ENCODE peak calls at places on chromosome 16, in five cellular contexts. X is GM12891, Q is endothelial cell of umbilical vein, K is A549, B is ovary. J is an unnamed sample.

GRCh38 chr16:13307255-13307654 is 405.9 kb downstream of the SHISA9 start:
- DNase-seq in B (no peak), K (no peak), X (no peak), Q (no peak), J (no peak)

GRCh38 chr16:12573300-12573699 is 230.4 kb downstream of the CPPED1 start:
- DNase-seq in X (peak; percentile 39), K (no peak), B (no peak), Q (no peak), J (no peak)

GRCh38 chr16:84088695-84089395 is 27.9 kb downstream of the MBTPS1 start:
- DNase-seq in B (no peak), X (peak; percentile 61), Q (no peak), K (no peak), J (no peak)

GRCh38 chr16:53089434-53090270 is 34.9 kb downstream of the CHD9 start:
- DNase-seq in K (no peak), X (no peak), B (no peak), Q (peak; percentile 75), J (no peak)

GRCh38 chr16:66959645-66960177 is 1.4 kb upstream of the CES3 start:
- DNase-seq in K (no peak), B (no peak), X (no peak), Q (no peak), J (no peak)

GRCh38 chr16:48522041-48522440 is 87.9 kb downstream of the N4BP1 start:
- DNase-seq in X (no peak), Q (no peak), K (no peak), B (no peak), J (no peak)

GRCh38 chr16:84482951-84483881 is 21.2 kb downstream of the MEAK7 start:
- DNase-seq in X (no peak), Q (no peak), B (peak; percentile 28), K (no peak), J (no peak)

GRCh38 chr16:85651822-85652430 is 36.8 kb downstream of the GINS2 start:
- DNase-seq in B (peak; percentile 71), X (no peak), Q (no peak), K (no peak), J (no peak)

GRCh38 chr16:83533193-83533592 is 274.6 kb upstream of the HSBP1 start:
- DNase-seq in K (no peak), B (no peak), X (no peak), Q (no peak), J (peak; percentile 76)

GRCh38 chr16:75070055-75070841 is 46.3 kb downstream of the LDHD start:
- DNase-seq in Q (no peak), K (no peak), X (no peak), B (peak; percentile 62), J (no peak)

GRCh38 chr16:12425134-12425941 is 378.3 kb downstream of the CPPED1 start:
- DNase-seq in B (no peak), K (peak; percentile 38), X (no peak), Q (no peak), J (no peak)

GRCh38 chr16:2532494-2533141 is 1.4 kb upstream of the CEMP1 start:
- DNase-seq in B (peak; percentile 83), X (no peak), K (no peak), Q (peak; percentile 46), J (no peak)

GRCh38 chr16:85856054-85856453 is 42.9 kb upstream of the IRF8 start:
- DNase-seq in K (no peak), X (no peak), B (no peak), Q (no peak), J (no peak)

GRCh38 chr16:68538880-68539701 is at the start of gene ZFP90:
- DNase-seq in X (peak; percentile 98), B (peak; percentile 92), K (peak; percentile 96), Q (peak; percentile 85), J (peak; percentile 96)
- TF ChIP-seq POLR2A in X (peak; percentile 37), B (no peak), K (peak; percentile 56), Q (peak; percentile 81), J (no peak)

GRCh38 chr16:678209-678857 is 1.9 kb upstream of the STUB1 start:
- DNase-seq in Q (no peak), B (no peak), K (no peak), X (no peak), J (no peak)

GRCh38 chr16:678858-679807 is 1.1 kb upstream of the STUB1 start:
- DNase-seq in K (no peak), B (peak; percentile 83), Q (peak; percentile 49), X (no peak), J (peak; percentile 61)

GRCh38 chr16:680967-681745 is 946 bp downstream of the STUB1 start:
- DNase-seq in X (no peak), B (peak; percentile 76), Q (peak; percentile 40), K (no peak), J (no peak)

GRCh38 chr16:680625-680945 is 375 bp downstream of the STUB1 start:
- DNase-seq in X (no peak), B (no peak), K (no peak), Q (no peak), J (no peak)

DNA sequence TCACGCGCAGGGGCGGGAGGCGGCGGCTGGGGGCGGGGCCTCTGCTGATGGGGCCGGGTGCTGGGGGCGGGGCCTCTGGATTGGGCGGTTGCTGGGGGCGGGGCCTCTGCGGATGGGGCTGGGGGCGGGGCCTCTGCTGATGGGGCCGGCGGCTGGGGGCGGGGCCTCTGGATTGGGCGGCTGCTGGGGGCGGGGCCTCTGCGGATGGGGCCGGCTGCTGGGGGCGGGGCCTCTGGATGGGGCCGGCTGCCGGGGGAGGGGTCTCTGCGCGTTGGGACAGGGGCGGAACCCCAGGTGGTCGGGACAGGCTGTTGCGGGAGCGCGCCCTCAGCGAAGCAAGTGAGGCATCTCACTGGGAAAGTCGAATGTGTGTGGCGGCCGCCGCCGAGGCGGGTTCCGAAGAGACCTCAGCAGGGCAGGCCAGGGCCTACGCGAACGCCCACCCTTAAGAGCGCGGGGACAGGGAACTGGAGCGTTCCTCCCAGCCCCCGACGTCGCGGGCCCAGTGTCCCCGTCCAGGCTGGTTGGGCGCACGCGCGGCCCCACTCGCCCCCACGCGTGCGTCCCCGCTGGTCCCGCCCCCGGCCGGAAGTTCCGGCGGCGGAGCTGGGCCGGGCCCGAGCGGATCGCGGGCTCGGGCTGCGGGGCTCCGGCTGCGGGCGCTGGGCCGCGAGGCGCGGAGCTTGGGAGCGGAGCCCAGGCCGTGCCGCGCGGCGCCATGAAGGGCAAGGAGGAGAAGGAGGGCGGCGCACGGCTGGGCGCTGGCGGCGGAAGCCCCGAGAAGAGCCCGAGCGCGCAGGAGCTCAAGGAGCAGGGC is at the start of gene STUB1:
- DNase-seq in Q (peak; percentile 90), B (peak; percentile 94), K (no peak), X (peak; percentile 79), J (peak; percentile 83)
- TF ChIP-seq POLR2A in Q (peak; percentile 92), B (peak; percentile 61), K (peak; percentile 48), X (no peak), J (peak; percentile 83)

GRCh38 chr16:30667361-30667905 is 9.2 kb downstream of the FBRS start:
- DNase-seq in Q (no peak), K (no peak), X (no peak), B (no peak), J (no peak)

GRCh38 chr16:30666681-30667080 is 8.4 kb downstream of the FBRS start:
- DNase-seq in K (no peak), X (no peak), B (no peak), Q (no peak), J (no peak)

GRCh38 chr16:30670072-30670824 is 12.0 kb downstream of the FBRS start:
- DNase-seq in B (no peak), Q (no peak), K (no peak), X (no peak), J (no peak)

GRCh38 chr16:30668393-30668792 is 10.2 kb downstream of the FBRS start:
- DNase-seq in B (no peak), X (no peak), K (no peak), Q (no peak), J (no peak)

DNA sequence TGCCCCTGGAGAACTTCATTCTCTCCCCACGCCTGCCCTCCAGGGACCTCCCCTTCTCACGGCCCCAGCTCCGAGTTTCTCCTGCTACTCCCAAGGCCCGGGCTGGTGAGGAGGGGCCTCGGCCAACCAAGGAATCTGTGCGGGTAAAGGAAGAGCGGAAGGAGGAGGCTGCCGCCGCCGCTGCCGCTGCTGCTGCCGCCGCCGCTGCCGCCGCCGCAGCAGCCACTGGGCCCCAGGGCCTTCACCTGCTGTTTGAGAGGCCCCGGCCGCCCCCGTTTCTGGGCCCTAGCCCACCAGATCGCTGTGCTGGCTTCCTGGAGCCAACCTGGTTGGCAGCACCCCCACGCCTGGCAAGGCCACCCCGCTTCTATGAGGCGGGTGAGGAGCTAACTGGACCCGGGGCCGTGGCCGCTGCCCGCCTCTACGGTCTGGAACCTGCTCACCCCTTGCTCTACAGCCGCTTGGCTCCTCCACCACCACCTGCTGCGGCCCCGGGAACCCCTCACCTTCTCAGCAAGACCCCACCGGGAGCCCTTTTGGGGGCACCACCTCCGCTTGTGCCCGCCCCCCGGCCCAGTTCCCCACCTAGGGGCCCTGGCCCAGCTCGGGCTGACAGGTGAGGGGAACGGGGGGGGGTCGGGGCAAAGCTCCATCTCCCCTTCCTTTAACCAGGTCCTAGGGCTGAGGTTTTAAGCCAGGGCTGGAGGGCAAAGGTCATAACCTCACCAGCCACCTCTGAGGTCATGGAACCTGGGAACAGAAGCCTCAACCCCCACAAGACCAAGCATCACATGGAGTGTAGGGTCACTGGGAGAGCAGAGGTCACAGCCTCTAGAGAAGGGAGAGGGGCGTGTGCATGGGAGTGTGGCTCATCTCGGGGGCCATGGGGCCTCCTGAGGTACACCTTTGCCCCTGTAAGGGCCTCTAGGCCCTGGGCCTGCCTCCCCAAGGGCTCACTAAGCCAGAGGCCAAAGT is 11.1 kb downstream of the FBRS start:
- DNase-seq in B (peak; percentile 43), Q (no peak), K (no peak), X (no peak), J (no peak)
- TF ChIP-seq POLR2A in B (no peak), Q (no peak), K (no peak), X (no peak), J (no peak)

GRCh38 chr16:88431651-88432050 is 21.4 kb upstream of the ZFPM1 start:
- DNase-seq in B (no peak), Q (no peak), K (no peak), X (no peak), J (no peak)

GRCh38 chr16:88429387-88430184 is 23.5 kb upstream of the ZFPM1 start:
- DNase-seq in X (no peak), K (no peak), B (no peak), Q (no peak), J (no peak)

GRCh38 chr16:88432174-88432573 is 20.9 kb upstream of the ZFPM1 start:
- DNase-seq in X (no peak), K (no peak), B (no peak), Q (no peak), J (no peak)

GRCh38 chr16:88430185-88430523 is 22.9 kb upstream of the ZFPM1 start:
- DNase-seq in B (no peak), K (no peak), Q (peak; percentile 5), X (peak; percentile 73), J (no peak)

DNA sequence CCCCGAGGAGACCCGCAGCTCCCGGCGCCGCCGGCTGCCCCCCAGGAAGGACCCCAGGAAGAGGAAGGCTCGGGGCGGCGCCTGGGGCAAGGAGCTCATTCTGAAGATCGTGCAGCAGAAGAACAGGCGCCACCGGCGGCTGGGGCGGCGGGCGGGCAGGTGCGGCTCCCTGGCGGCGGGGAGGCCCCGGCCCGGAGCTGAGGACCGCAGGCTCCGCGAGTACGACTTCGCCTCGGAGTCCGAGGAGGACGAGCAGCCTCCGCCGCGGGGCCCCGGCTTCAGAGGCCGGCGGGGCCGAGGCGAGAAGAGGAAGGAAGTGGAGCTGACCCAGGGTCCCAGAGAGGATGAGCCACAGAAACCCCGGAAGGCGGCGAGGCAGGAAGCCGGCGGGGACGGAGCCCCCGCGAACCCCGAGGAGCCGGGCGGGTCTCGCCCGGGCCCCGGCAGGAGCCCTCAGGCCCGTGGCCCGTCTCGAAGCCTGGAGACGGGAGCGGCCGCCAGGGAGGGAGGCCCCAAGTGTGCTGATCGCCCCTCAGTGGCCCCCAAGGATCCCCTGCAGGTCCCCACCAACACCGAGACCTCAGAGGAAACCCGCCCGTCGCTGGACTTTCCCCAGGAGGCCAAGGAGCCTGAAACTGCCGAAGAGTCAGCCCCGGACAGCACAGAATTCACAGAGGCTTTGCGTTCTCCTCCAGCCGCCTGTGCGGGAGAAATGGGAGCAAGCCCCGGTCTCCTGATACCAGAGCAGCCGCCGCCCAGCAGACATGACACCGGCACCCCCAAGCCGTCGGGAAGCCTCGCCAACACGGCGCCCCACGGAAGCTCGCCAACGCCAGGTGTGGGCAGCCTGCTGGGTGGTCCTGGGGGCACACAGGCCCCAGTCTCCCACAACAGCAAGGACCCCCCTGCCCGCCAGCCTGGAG is 22.3 kb upstream of the ZFPM1 start:
- DNase-seq in Q (peak; percentile 28), K (no peak), B (no peak), X (peak; percentile 91), J (no peak)
- TF ChIP-seq POLR2A in Q (no peak), K (no peak), B (no peak), X (no peak), J (no peak)